ENCODE peak calls at places on chromosomes 11 and 22, in four cellular contexts. One of them, this sample, is unnamed.

GRCh38 chr11:10351768-10352641 is 47.1 kb downstream of the ADM start:
- DNase-seq in Calu3: peak
- DNase-seq in AG09319: no peak
- DNase-seq in fibroblast of lung: peak
- DNase-seq in this sample: no peak

GRCh38 chr11:123351375-123351774 is 78.7 kb upstream of the GRAMD1B start:
- DNase-seq in Calu3: no peak
- DNase-seq in AG09319: no peak
- DNase-seq in fibroblast of lung: no peak
- DNase-seq in this sample: no peak

GRCh38 chr22:49968831-49969661 is 8.5 kb downstream of the PIM3 start:
- DNase-seq in Calu3: no peak
- DNase-seq in AG09319: no peak
- DNase-seq in fibroblast of lung: no peak
- DNase-seq in this sample: no peak

GRCh38 chr11:133649059-133649458 is 116.8 kb upstream of the OPCML start:
- DNase-seq in Calu3: no peak
- DNase-seq in AG09319: no peak
- DNase-seq in fibroblast of lung: no peak
- DNase-seq in this sample: no peak

GRCh38 chr22:29786026-29786425 is 18.9 kb downstream of the UQCR10 start:
- DNase-seq in Calu3: no peak
- DNase-seq in AG09319: no peak
- DNase-seq in fibroblast of lung: no peak
- DNase-seq in this sample: no peak

GRCh38 chr11:70367071-70367470 is 31.3 kb upstream of the CTTN start:
- DNase-seq in Calu3: no peak
- DNase-seq in AG09319: no peak
- DNase-seq in fibroblast of lung: peak
- DNase-seq in this sample: no peak

GRCh38 chr11:113234888-113235287 is 79.5 kb upstream of the TTC12 start:
- DNase-seq in Calu3: no peak
- DNase-seq in AG09319: no peak
- DNase-seq in fibroblast of lung: no peak
- DNase-seq in this sample: no peak

GRCh38 chr11:86116386-86116726 is 47.5 kb upstream of the PICALM start:
- DNase-seq in Calu3: peak
- DNase-seq in AG09319: no peak
- DNase-seq in fibroblast of lung: peak
- DNase-seq in this sample: peak

GRCh38 chr11:57320719-57321387 is 3.9 kb downstream of the TNKS1BP1 start:
- DNase-seq in Calu3: no peak
- DNase-seq in AG09319: no peak
- DNase-seq in fibroblast of lung: no peak
- DNase-seq in this sample: no peak

GRCh38 chr11:115607621-115608191 is 103.5 kb upstream of the CADM1 start:
- DNase-seq in Calu3: no peak
- DNase-seq in AG09319: no peak
- DNase-seq in fibroblast of lung: peak
- DNase-seq in this sample: peak

GRCh38 chr11:60498853-60499252 is 6.3 kb downstream of the MS4A12 start:
- DNase-seq in Calu3: no peak
- DNase-seq in AG09319: no peak
- DNase-seq in fibroblast of lung: no peak
- DNase-seq in this sample: no peak

GRCh38 chr22:29479417-29480261 is at the start of gene NEFH:
- DNase-seq in Calu3: no peak
- DNase-seq in AG09319: no peak
- DNase-seq in fibroblast of lung: no peak
- DNase-seq in this sample: no peak

GRCh38 chr11:73195191-73196007 is 22.7 kb upstream of the P2RY2 start:
- DNase-seq in Calu3: peak
- DNase-seq in AG09319: no peak
- DNase-seq in fibroblast of lung: peak
- DNase-seq in this sample: no peak

GRCh38 chr22:48585916-48586798 is 1241.5 kb downstream of the BRD1 start:
- DNase-seq in Calu3: no peak
- DNase-seq in AG09319: no peak
- DNase-seq in fibroblast of lung: no peak
- DNase-seq in this sample: no peak

GRCh38 chr11:126405906-126406305 is 50.4 kb downstream of the ST3GAL4 start:
- DNase-seq in Calu3: peak
- DNase-seq in AG09319: no peak
- DNase-seq in fibroblast of lung: no peak
- DNase-seq in this sample: no peak

GRCh38 chr22:49976439-49977175 is 16.0 kb downstream of the PIM3 start:
- DNase-seq in Calu3: no peak
- DNase-seq in AG09319: no peak
- DNase-seq in fibroblast of lung: no peak
- DNase-seq in this sample: no peak

GRCh38 chr22:40714514-40714966 is 35.3 kb downstream of the MCHR1 start:
- DNase-seq in Calu3: peak
- DNase-seq in AG09319: no peak
- DNase-seq in fibroblast of lung: peak
- DNase-seq in this sample: peak

GRCh38 chr11:66875376-66875775 is 18.5 kb downstream of the LRFN4 start:
- DNase-seq in Calu3: no peak
- DNase-seq in AG09319: no peak
- DNase-seq in fibroblast of lung: no peak
- DNase-seq in this sample: no peak

GRCh38 chr22:50622723-50623327 is 5.1 kb downstream of the ARSA start:
- DNase-seq in Calu3: peak
- DNase-seq in AG09319: no peak
- DNase-seq in fibroblast of lung: no peak
- DNase-seq in this sample: no peak

GRCh38 chr11:58652726-58653280 is 30.3 kb downstream of the CNTF start:
- DNase-seq in Calu3: no peak
- DNase-seq in AG09319: no peak
- DNase-seq in fibroblast of lung: no peak
- DNase-seq in this sample: peak

GRCh38 chr11:124538019-124538418 is 5.4 kb downstream of the OR8B12 start:
- DNase-seq in Calu3: no peak
- DNase-seq in AG09319: no peak
- DNase-seq in fibroblast of lung: peak
- DNase-seq in this sample: peak

GRCh38 chr11:109971184-109971523 is 122.0 kb upstream of the ZC3H12C start:
- DNase-seq in Calu3: no peak
- DNase-seq in AG09319: no peak
- DNase-seq in fibroblast of lung: peak
- DNase-seq in this sample: peak

GRCh38 chr11:576791-577610 is 731 bp downstream of the PHRF1 start:
- DNase-seq in Calu3: no peak
- DNase-seq in AG09319: no peak
- DNase-seq in fibroblast of lung: no peak
- DNase-seq in this sample: no peak

GRCh38 chr22:37417264-37417663 is 10.0 kb downstream of the ELFN2 start:
- DNase-seq in Calu3: no peak
- DNase-seq in AG09319: no peak
- DNase-seq in fibroblast of lung: no peak
- DNase-seq in this sample: no peak

GRCh38 chr11:76269247-76269646 is 62.9 kb upstream of the WNT11 start:
- DNase-seq in Calu3: no peak
- DNase-seq in AG09319: no peak
- DNase-seq in fibroblast of lung: no peak
- DNase-seq in this sample: no peak

GRCh38 chr11:30348035-30348434 is 25.1 kb downstream of the ARL14EP start:
- DNase-seq in Calu3: no peak
- DNase-seq in AG09319: no peak
- DNase-seq in fibroblast of lung: no peak
- DNase-seq in this sample: no peak

GRCh38 chr11:114196994-114197702 is 99.1 kb upstream of the NNMT start:
- DNase-seq in Calu3: no peak
- DNase-seq in AG09319: no peak
- DNase-seq in fibroblast of lung: no peak
- DNase-seq in this sample: no peak

GRCh38 chr11:117792241-117792640 is 4.8 kb downstream of the DSCAML1 start:
- DNase-seq in Calu3: no peak
- DNase-seq in AG09319: no peak
- DNase-seq in fibroblast of lung: no peak
- DNase-seq in this sample: no peak

GRCh38 chr11:117781650-117782049 is 15.4 kb downstream of the DSCAML1 start:
- DNase-seq in Calu3: no peak
- DNase-seq in AG09319: no peak
- DNase-seq in fibroblast of lung: no peak
- DNase-seq in this sample: no peak

GRCh38 chr11:117780456-117780855 is 16.6 kb downstream of the DSCAML1 start:
- DNase-seq in Calu3: no peak
- DNase-seq in AG09319: no peak
- DNase-seq in fibroblast of lung: no peak
- DNase-seq in this sample: no peak

GRCh38 chr11:117789241-117789640 is 7.8 kb downstream of the DSCAML1 start:
- DNase-seq in Calu3: no peak
- DNase-seq in AG09319: no peak
- DNase-seq in fibroblast of lung: no peak
- DNase-seq in this sample: no peak

DNA sequence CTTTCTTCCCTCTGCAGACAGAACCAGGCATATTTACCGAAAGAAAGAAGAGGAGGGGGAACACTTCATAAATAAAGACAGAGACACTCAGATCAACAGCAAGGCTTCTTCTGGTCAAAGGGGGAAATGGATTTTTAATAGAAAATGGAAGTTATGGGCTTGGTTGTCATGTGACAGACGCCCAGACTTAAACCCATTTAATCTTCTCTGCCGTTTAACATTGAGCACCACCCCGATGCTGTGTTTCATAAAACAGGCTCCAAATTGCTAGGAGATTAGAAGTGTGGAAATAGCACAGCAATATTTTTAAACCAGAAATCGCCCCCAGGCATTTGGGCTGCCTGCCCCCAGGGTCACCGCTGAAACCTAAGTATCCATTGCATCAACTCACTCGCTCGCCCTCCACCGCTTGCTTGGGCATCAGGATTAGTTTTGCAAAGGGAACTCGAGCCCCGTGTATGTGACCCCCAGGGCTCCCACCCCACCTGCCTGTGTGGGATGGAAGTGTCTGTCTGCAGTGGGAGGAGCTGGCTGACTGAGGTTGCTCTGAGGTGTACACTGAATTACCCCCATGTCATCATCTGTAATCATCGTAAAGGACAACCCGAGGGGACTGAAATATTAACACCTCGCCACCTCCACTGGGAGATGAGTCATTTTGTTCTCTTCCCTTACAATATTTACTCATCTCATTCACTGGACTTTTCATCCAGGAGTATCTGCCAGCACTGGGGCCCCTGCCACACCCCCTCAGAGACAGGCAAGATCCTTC is 10.7 kb downstream of the DSCAML1 start:
- DNase-seq in Calu3: no peak
- DNase-seq in AG09319: no peak
- DNase-seq in fibroblast of lung: no peak
- DNase-seq in this sample: no peak
- TF ChIP-seq CTCF in Calu3: no peak
- TF ChIP-seq CTCF in AG09319: no peak
- TF ChIP-seq CTCF in fibroblast of lung: no peak
- TF ChIP-seq CTCF in this sample: no peak

DNA sequence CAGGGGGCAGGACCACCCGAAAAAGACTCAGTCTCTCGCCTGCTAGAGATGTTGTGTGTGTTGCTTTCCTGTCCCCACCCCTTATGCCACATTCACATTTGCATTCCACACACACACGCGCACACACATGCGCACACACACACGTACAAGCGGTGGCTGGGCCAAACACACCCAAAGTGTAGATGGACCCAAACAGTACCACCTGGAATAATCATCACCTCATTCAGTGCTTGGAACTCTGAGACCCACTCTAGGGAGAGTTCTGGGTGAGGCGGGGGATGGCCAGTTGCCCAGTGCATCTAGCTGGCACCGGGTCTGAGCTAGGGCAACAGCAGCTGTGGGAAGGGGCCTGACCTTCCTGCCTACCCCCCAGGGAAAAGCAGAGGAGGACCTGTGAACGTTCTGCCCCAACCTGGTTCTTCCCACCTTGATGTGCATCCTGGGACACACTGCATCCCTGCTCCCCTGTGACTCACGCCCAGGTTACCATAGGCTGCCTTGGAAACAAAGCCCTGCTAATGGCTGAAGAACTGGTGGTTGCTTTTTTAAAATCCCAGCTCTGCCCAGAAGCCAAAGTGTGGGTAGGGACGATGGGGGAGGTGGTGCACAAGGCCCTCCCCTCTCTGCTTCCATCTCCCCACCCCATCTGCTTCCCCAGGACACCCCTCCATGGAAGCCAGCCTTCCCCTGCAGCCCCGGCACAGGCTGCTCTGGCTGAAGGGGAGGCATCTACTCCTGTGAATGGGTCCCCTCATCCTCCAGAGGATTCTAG is 7.9 kb upstream of the C11orf96 start:
- DNase-seq in Calu3: no peak
- DNase-seq in AG09319: no peak
- DNase-seq in fibroblast of lung: peak
- DNase-seq in this sample: no peak
- TF ChIP-seq CTCF in Calu3: no peak
- TF ChIP-seq CTCF in AG09319: no peak
- TF ChIP-seq CTCF in fibroblast of lung: no peak
- TF ChIP-seq CTCF in this sample: peak

GRCh38 chr11:95545116-95545875 is 244.3 kb downstream of the FAM76B start:
- DNase-seq in Calu3: peak
- DNase-seq in AG09319: no peak
- DNase-seq in fibroblast of lung: no peak
- DNase-seq in this sample: no peak
- TF ChIP-seq CTCF in Calu3: no peak
- TF ChIP-seq CTCF in AG09319: no peak
- TF ChIP-seq CTCF in fibroblast of lung: no peak
- TF ChIP-seq CTCF in this sample: no peak

GRCh38 chr11:64040684-64041267 is 5.0 kb downstream of the FLRT1 start:
- DNase-seq in Calu3: peak
- DNase-seq in AG09319: no peak
- DNase-seq in fibroblast of lung: no peak
- DNase-seq in this sample: no peak
- TF ChIP-seq CTCF in Calu3: peak
- TF ChIP-seq CTCF in AG09319: peak
- TF ChIP-seq CTCF in fibroblast of lung: peak
- TF ChIP-seq CTCF in this sample: peak

GRCh38 chr11:17403977-17404759 is 15.7 kb upstream of the KCNJ11 start:
- DNase-seq in Calu3: no peak
- DNase-seq in AG09319: no peak
- DNase-seq in fibroblast of lung: peak
- DNase-seq in this sample: no peak
- TF ChIP-seq CTCF in Calu3: no peak
- TF ChIP-seq CTCF in AG09319: no peak
- TF ChIP-seq CTCF in fibroblast of lung: no peak
- TF ChIP-seq CTCF in this sample: no peak

GRCh38 chr11:102914238-102915043 is 39.7 kb upstream of the MMP12 start:
- DNase-seq in Calu3: peak
- DNase-seq in AG09319: peak
- DNase-seq in fibroblast of lung: peak
- DNase-seq in this sample: peak
- TF ChIP-seq CTCF in Calu3: peak
- TF ChIP-seq CTCF in AG09319: peak
- TF ChIP-seq CTCF in fibroblast of lung: peak
- TF ChIP-seq CTCF in this sample: peak

This sample was measured in astrocyte of the cerebellum.